ENCODE peak calls at places on chromosomes 12 and 14, in four cellular contexts. B is adrenal gland, G is neuronal stem cell, Z is GM10248. F is an unnamed sample.

GRCh38 chr14:70890842-70891442 is 16.3 kb upstream of the PCNX1 start:
- DNase-seq in G (no peak), B (no peak), Z (no peak), F (no peak)

GRCh38 chr14:23563473-23564180 is 4.0 kb downstream of the AP1G2 start:
- DNase-seq in B (no peak), Z (no peak), G (no peak), F (peak)

GRCh38 chr12:59131462-59131861 is 211.2 kb upstream of the LRIG3 start:
- DNase-seq in Z (no peak), B (no peak), G (peak), F (no peak)

GRCh38 chr12:75944097-75944904 is 87.3 kb downstream of the PHLDA1 start:
- DNase-seq in B (no peak), Z (peak), G (no peak), F (no peak)

GRCh38 chr12:56930241-56930640 is 4.0 kb downstream of the SDR9C7 start:
- DNase-seq in B (no peak), G (no peak), Z (no peak), F (no peak)

GRCh38 chr12:118925407-118926202 is 55.7 kb upstream of the SRRM4 start:
- DNase-seq in B (no peak), G (no peak), Z (no peak), F (peak)

GRCh38 chr12:68975811-68976210 is 42.8 kb upstream of the CPM start:
- DNase-seq in Z (no peak), G (no peak), B (no peak), F (no peak)

GRCh38 chr14:91985521-91986255 is 38.2 kb upstream of the FBLN5 start:
- DNase-seq in G (no peak), Z (no peak), B (no peak), F (no peak)

GRCh38 chr12:130577348-130577747 is 138.8 kb downstream of the RIMBP2 start:
- DNase-seq in Z (no peak), B (peak), G (no peak), F (no peak)

F was measured in right cardiac atrium.